ENCODE peak calls at places on chromosomes 4 and X, in five cellular contexts. M is lower lobe of right lung, Y is fibroblast of the aortic adventitia, K is right atrium auricular region, T is SK-N-SH. Q is an unnamed sample.

GRCh38 chrX:28398352-28398751 is 188.9 kb upstream of the IL1RAPL1 start:
- DNase-seq in M (no peak), T (no peak), Y (no peak), K (no peak), Q (no peak)

GRCh38 chr4:27819261-27819660 is 958.6 kb downstream of the STIM2 start:
- DNase-seq in T (no peak), M (no peak), Y (no peak), K (no peak), Q (no peak)

GRCh38 chr4:186204611-186205144 is 13.3 kb downstream of the CYP4V2 start:
- DNase-seq in T (no peak), K (no peak), M (no peak), Y (no peak), Q (no peak)

GRCh38 chrX:114268643-114269042 is 315.2 kb upstream of the HTR2C start:
- DNase-seq in K (no peak), M (no peak), T (no peak), Y (no peak), Q (no peak)

GRCh38 chr4:84706286-84706685 is 123.4 kb downstream of the CDS1 start:
- DNase-seq in M (no peak), T (no peak), Y (no peak), K (no peak), Q (no peak)

GRCh38 chr4:84938316-84938715 is 28.2 kb downstream of the WDFY3 start:
- DNase-seq in M (no peak), T (no peak), Y (peak; percentile 88), K (no peak), Q (no peak)

GRCh38 chr4:184831153-184831552 is 5.4 kb upstream of the ACSL1 start:
- DNase-seq in K (no peak), T (no peak), M (no peak), Y (no peak), Q (no peak)

GRCh38 chr4:186132577-186133277 is 28.2 kb downstream of the FAM149A start:
- DNase-seq in M (no peak), T (no peak), Y (peak; percentile 24), K (no peak), Q (no peak)

GRCh38 chr4:184417802-184418511 is 56.4 kb downstream of the IRF2 start:
- DNase-seq in T (no peak), Y (peak; percentile 72), M (no peak), K (no peak), Q (no peak)

GRCh38 chrX:40646489-40647306 is 663 bp downstream of the CXorf38 start:
- DNase-seq in M (peak; percentile 66), Y (peak; percentile 33), T (peak; percentile 62), K (peak; percentile 61), Q (peak; percentile 30)

GRCh38 chr4:82644731-82645126 is 82.9 kb upstream of the TMEM150C start:
- DNase-seq in T (no peak), M (no peak), Y (no peak), K (no peak), Q (no peak)

GRCh38 chr4:76639292-76639691 is 204.3 kb downstream of the SHROOM3 start:
- DNase-seq in T (no peak), K (no peak), M (no peak), Y (no peak), Q (no peak)

GRCh38 chr4:72966652-72967051 is 102.9 kb downstream of the COX18 start:
- DNase-seq in K (no peak), Y (no peak), T (no peak), M (no peak), Q (no peak)

GRCh38 chrX:276588-277171 is 4.5 kb upstream of the PLCXD1 start:
- DNase-seq in Y (peak; percentile 43), M (peak; percentile 77), K (no peak), T (peak; percentile 62), Q (no peak)

GRCh38 chrX:274904-275475 is 6.2 kb upstream of the PLCXD1 start:
- DNase-seq in T (no peak), M (peak; percentile 83), Y (no peak), K (no peak), Q (no peak)

GRCh38 chrX:270848-271367 is 10.3 kb upstream of the PLCXD1 start:
- DNase-seq in M (peak; percentile 85), T (no peak), K (no peak), Y (no peak), Q (peak; percentile 10)

GRCh38 chrX:275967-276587 is 5.1 kb upstream of the PLCXD1 start:
- DNase-seq in M (peak; percentile 92), K (peak; percentile 78), Y (peak; percentile 34), T (peak; percentile 86), Q (peak; percentile 81)

DNA sequence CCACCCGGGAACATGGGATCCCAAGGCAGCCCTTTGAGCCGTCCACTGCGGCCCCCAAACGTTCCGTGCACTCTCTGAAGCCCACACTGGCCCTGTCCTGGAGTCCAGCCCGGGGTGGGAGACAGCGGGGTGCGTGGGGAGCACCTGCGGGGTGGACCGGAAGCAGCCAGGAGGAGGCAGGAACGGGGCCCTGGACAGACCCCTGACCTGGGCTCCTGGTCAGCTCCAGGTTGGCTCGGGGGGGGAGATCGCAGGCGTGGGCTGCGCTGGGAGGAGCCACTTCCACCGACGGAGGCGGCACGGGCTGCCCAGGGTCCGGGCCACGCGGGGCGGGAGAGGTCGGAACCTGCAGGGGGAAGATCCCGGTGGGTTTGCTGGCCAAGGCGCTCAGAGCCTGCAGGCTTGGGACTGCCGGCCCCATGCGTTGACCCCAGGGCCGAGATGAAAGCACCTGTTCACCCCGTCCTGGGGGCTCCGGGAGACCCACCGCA is 5.7 kb upstream of the PLCXD1 start:
- DNase-seq in T (no peak), M (peak; percentile 58), K (no peak), Y (no peak), Q (no peak)
- H3K4me3 ChIP-seq in T (no peak overlapping the region), M (peak overlapping the region; percentile 79), K (peak overlapping the region; percentile 55), Y (no peak overlapping the region), Q (peak overlapping the region; percentile 74)

GRCh38 chr4:154014401-154015105 is 225.7 kb upstream of the SFRP2 start:
- DNase-seq in M (no peak), K (no peak), T (no peak), Y (peak; percentile 4), Q (no peak)

GRCh38 chr4:154013576-154013975 is 224.7 kb upstream of the SFRP2 start:
- DNase-seq in T (no peak), M (no peak), K (no peak), Y (no peak), Q (no peak)

GRCh38 chr4:154024097-154024496 is 235.2 kb upstream of the SFRP2 start:
- DNase-seq in Y (no peak), M (no peak), K (no peak), T (no peak), Q (no peak)

DNA sequence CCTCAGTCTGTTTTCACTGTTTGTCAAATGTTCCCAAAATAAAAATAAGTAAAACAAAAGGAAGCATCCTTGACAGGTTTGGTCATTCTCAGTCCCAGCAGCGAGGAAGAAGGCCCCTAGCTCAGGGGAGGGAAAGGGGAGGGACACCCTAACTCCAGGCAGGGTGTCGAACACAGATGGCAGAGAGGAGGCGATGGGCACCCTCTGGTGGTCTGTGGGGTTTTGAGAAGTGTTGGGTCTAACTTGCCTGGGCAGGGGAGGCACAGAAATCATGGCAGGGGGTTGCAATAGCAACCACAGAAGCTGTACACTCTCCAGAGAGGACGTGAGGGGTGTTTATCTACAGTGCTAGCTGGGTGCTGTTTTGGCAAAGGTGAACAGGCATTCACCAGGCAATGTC is 229.8 kb upstream of the SFRP2 start:
- DNase-seq in T (peak; percentile 19), Y (no peak), M (no peak), K (no peak), Q (no peak)
- TF ChIP-seq CTCF in T (peak; percentile 14), Y (no peak), M (no peak), K (peak; percentile 44), Q (no peak)

DNA sequence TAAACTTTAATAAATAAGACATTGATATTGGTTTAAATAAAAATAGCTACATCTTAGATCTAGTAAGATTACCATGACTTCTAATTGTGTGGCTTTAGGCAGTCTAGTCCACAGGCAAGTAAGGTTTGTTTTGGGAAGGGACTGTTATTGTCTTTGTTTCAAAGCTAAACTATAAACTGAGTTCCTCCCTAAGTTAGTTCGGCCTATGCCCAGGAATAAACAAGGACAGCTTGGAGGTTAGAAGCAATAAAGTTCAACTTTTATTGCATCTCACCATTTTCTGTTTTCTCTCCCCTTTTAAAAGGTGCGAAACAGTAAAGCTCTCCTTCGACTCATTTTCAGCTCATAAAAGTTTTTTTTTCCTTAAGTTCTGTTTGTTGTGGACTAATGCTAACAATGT is 70.4 kb upstream of the S100G start:
- DNase-seq in K (no peak), Y (no peak), T (no peak), M (no peak), Q (no peak)
- H3K4me3 ChIP-seq in K (no peak overlapping the region), Y (no peak overlapping the region), T (no peak overlapping the region), M (no peak overlapping the region), Q (no peak overlapping the region)

DNA sequence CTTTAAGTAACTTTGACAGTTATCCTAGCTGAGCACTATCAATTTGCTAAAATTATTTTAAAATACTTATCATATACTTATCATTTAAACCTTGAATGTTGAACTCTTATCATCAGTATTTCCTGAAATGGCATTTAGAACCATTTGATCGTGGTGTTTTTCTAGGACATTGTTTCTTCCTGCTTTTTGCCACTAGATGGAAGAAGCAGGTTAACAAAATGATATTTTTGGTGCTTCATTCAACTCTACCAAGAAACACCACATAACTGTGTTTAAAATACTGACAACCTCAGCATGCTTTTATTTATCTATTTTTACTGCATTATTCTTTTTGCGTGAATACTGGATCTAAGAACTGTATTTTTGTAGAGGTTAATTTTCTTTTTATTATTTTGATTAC is 44.6 kb downstream of the C4orf33 start:
- DNase-seq in M (no peak), T (no peak), Y (peak; percentile 2), K (no peak), Q (no peak)
- TF ChIP-seq CTCF in M (no peak), T (peak; percentile 46), Y (no peak), K (no peak), Q (no peak)

GRCh38 chr4:165192956-165193355 is 14.4 kb upstream of the KLHL2 start:
- DNase-seq in T (no peak), Y (no peak), M (no peak), K (no peak), Q (no peak)

GRCh38 chr4:165190591-165191212 is 16.7 kb upstream of the KLHL2 start:
- DNase-seq in T (no peak), K (no peak), M (no peak), Y (peak; percentile 26), Q (no peak)

GRCh38 chr4:165191814-165192499 is 15.4 kb upstream of the KLHL2 start:
- DNase-seq in M (no peak), Y (no peak), T (no peak), K (no peak), Q (no peak)

GRCh38 chr4:165191253-165191652 is 16.1 kb upstream of the KLHL2 start:
- DNase-seq in Y (no peak), K (no peak), M (no peak), T (no peak), Q (no peak)

GRCh38 chr4:165192500-165192898 is 14.9 kb upstream of the KLHL2 start:
- DNase-seq in K (no peak), M (no peak), Y (no peak), T (no peak), Q (no peak)
- H3K4me3 ChIP-seq in K (no peak overlapping the region), M (no peak overlapping the region), Y (no peak overlapping the region), T (no peak overlapping the region), Q (no peak overlapping the region)